ENCODE peak calls at places on chromosome 1, in nine cellular contexts. K, Z, P, G, U, C, Y, B and L are unnamed samples.

GRCh38 chr1:35762204-35762603 is 7.6 kb downstream of the CLSPN start:
- DNase-seq in K (no peak), Z (no peak), Y (no peak), C (no peak), B (no peak), G (no peak), U (no peak), P (no peak), L (no peak)

GRCh38 chr1:160058087-160058486 is 11.9 kb downstream of the KCNJ10 start:
- DNase-seq in B (peak; percentile 18), U (no peak), P (no peak), Y (no peak), Z (no peak), C (no peak), G (no peak), K (no peak), L (no peak)

GRCh38 chr1:245576323-245576722 is 421.5 kb downstream of the KIF26B start:
- DNase-seq in C (no peak), B (no peak), G (no peak), U (no peak), K (no peak), Y (no peak), P (no peak), Z (no peak), L (no peak)

GRCh38 chr1:215287362-215287761 is 204.8 kb downstream of the KCNK2 start:
- DNase-seq in G (no peak), P (no peak), B (no peak), Z (no peak), Y (no peak), K (no peak), U (no peak), C (no peak), L (no peak)

GRCh38 chr1:18917071-18917799 is 14.9 kb upstream of the ALDH4A1 start:
- DNase-seq in Z (no peak), U (no peak), C (no peak), K (no peak), P (no peak), Y (no peak), B (no peak), G (no peak), L (no peak)

GRCh38 chr1:41500378-41500777 is 15.9 kb upstream of the EDN2 start:
- DNase-seq in U (peak; percentile 89), Z (no peak), G (peak; percentile 85), P (peak; percentile 88), C (no peak), Y (no peak), K (no peak), B (no peak), L (peak; percentile 86)

GRCh38 chr1:209248649-209249279 is 334.8 kb upstream of the CAMK1G start:
- DNase-seq in K (peak; percentile 23), P (peak; percentile 82), G (peak; percentile 57), B (peak; percentile 73), U (no peak), Y (peak; percentile 50), Z (peak; percentile 26), C (peak; percentile 9), L (no peak)

GRCh38 chr1:73044241-73044640 is 761.9 kb upstream of the NEGR1 start:
- DNase-seq in U (no peak), Y (no peak), Z (no peak), C (no peak), G (no peak), B (peak; percentile 0), K (no peak), P (no peak), L (no peak)

GRCh38 chr1:183915634-183916510 is 111.0 kb downstream of the RGL1 start:
- DNase-seq in Y (peak; percentile 74), K (peak; percentile 78), B (peak; percentile 97), P (peak; percentile 70), G (peak; percentile 93), C (peak; percentile 54), Z (peak; percentile 82), U (no peak), L (peak; percentile 66)

GRCh38 chr1:93701619-93702018 is 20.0 kb upstream of the BCAR3 start:
- DNase-seq in K (no peak), Y (no peak), Z (no peak), U (peak; percentile 68), B (peak; percentile 87), G (no peak), P (no peak), C (no peak), L (no peak)

GRCh38 chr1:48920741-48921330 is 144.1 kb upstream of the BEND5 start:
- DNase-seq in P (no peak), K (no peak), U (no peak), B (no peak), G (no peak), C (no peak), Y (no peak), Z (no peak), L (no peak)

DNA sequence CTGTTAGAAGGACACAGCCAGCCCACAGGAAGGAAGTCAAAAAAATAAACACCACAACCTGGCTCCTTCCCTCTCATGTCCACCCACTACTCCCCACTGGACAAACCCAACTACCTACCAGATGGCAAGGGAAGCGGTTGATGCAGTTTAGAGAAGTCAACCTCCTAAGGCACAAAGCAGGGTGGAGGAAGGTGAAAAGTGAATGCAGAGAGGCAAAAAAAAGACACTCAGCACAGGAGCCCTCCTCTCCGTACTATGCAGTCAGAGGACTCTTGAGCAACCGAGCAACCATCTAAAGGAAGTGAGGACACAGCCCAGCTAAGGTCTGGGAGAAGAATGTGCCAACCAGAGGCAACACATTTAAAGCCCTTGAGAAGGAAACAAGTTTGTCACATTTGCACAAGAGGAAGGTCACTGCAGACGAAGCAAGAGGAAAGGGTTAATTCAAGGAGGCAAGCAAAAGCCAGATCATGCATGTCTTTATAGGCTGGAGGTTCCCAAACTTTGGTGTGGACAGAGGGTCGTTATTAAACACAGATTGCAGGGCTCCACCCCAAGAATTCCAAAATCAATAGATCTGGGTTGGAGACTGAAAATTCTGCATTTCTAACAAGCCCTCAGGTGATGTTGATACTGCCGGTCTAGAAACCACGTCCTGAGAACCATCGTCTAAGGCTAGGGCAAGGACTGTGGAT is 19.8 kb downstream of the TP53BP2 start:
- DNase-seq in Z (no peak), B (peak; percentile 71), K (no peak), Y (no peak), U (no peak), P (no peak), C (no peak), G (no peak), L (no peak)
- H3K4me1 ChIP-seq in Z (peaks cover 57% of the 10 kb centered on the region), B (peaks cover 27% of the 10 kb centered on the region), K (peaks cover 21% of the 10 kb centered on the region), Y (no peaks in the 10 kb centered on the region), U (no peaks in the 10 kb centered on the region), P (peaks cover 15% of the 10 kb centered on the region), C (peaks cover 20% of the 10 kb centered on the region), G (no peaks in the 10 kb centered on the region), L (peaks cover 3% of the 10 kb centered on the region)

GRCh38 chr1:238063454-238063853 is 172.7 kb upstream of the ZP4 start:
- DNase-seq in U (no peak), Y (no peak), P (no peak), B (no peak), C (no peak), G (peak; percentile 6), K (no peak), Z (no peak), L (peak; percentile 38)

GRCh38 chr1:238060046-238060445 is 169.3 kb upstream of the ZP4 start:
- DNase-seq in P (no peak), Z (no peak), Y (no peak), K (no peak), G (no peak), C (no peak), B (no peak), U (no peak), L (no peak)

DNA sequence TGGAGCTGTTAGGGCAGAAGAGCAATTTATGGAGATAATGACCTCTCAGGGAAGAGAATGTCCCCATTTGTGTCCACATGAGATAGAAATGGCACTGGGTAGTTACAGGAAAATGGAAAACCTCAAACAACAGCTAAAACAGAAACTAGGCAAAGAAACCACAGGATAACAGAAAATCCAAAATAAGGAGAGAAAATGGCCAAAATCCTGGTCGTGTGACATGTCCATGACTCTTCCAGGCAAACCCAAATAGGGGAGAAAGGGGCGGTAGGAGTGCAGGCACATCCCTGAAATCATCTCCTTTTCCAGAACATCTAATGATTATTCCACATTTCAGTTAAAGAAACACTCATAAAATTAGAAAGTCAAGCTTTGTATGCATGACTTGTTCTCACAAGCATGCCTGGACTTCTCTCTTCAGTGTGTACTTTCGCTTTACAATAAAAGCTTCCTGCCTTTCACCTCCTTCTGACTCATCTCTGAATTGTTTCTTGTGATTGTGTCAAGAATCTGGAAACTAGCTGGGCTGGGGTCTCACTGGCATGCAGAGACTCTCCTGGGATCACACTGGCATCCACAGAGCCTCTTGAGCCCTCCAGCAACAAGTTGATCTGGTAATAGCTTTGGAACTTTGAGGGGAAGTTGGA is 171.4 kb upstream of the ZP4 start:
- DNase-seq in P (no peak), U (no peak), K (no peak), C (no peak), Y (no peak), B (no peak), G (no peak), Z (no peak), L (no peak)
- H3K4me3 ChIP-seq in P (no peak overlapping the region), U (no peak overlapping the region), K (no peak overlapping the region), C (no peak overlapping the region), Y (no peak overlapping the region), B (no peak overlapping the region), G (no peak overlapping the region), Z (no peak overlapping the region), L (no peak overlapping the region)

DNA sequence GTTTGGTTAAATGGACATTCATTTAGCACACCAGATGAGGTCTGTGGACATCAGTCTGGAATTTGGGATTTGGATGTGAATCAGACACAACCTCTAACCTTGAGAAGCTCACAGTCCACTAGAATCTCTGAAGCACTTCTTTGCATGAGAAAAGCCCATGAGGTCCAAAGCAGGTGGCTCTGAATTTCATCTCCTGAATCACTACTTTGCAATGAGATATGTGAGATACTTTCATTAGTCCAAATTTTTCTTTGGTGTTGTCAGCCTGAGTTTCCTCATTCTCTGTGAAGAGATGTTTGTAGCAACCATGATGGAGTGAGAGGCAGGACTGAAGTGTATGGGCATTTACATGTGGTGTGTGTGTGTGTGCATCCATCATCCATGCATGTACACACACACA is 16.5 kb upstream of the LCE2D start:
- DNase-seq in G (no peak), P (no peak), Z (no peak), C (no peak), B (no peak), U (no peak), K (no peak), Y (no peak), L (no peak)
- H3K9me3 ChIP-seq in G (no peaks in the 10 kb centered on the region), P (no peaks in the 10 kb centered on the region), Z (no peaks in the 10 kb centered on the region), C (no peaks in the 10 kb centered on the region), B (no peaks in the 10 kb centered on the region), U (no peaks in the 10 kb centered on the region), K (no peaks in the 10 kb centered on the region), Y (no peaks in the 10 kb centered on the region), L (no peaks in the 10 kb centered on the region)

GRCh38 chr1:198775606-198776005 is 136.8 kb downstream of the PTPRC start:
- DNase-seq in C (no peak), Y (no peak), Z (no peak), U (no peak), P (no peak), G (no peak), K (no peak), B (peak; percentile 33), L (peak; percentile 15)
- H3K4me1 ChIP-seq in C (no peaks in the 10 kb centered on the region), Y (no peaks in the 10 kb centered on the region), Z (no peaks in the 10 kb centered on the region), U (no peaks in the 10 kb centered on the region), P (no peaks in the 10 kb centered on the region), G (no peaks in the 10 kb centered on the region), K (no peaks in the 10 kb centered on the region), B (no peaks in the 10 kb centered on the region), L (no peaks in the 10 kb centered on the region)

GRCh38 chr1:29249170-29249691 is 12.9 kb downstream of the PTPRU start:
- DNase-seq in G (no peak), B (peak; percentile 70), C (no peak), Y (no peak), P (no peak), U (no peak), Z (no peak), K (no peak), L (no peak)
- H3K4me3 ChIP-seq in G (no peak overlapping the region), B (no peak overlapping the region), C (no peak overlapping the region), Y (no peak overlapping the region), P (no peak overlapping the region), U (no peak overlapping the region), Z (no peak overlapping the region), K (no peak overlapping the region), L (no peak overlapping the region)